ENCODE peak calls at places on chromosomes 5 and 9, in ten cellular contexts. K, P, X, R, M, B, V, J, T and W are unnamed samples.

GRCh38 chr9:134065720-134066419 is 2.0 kb downstream of the BRD3 start:
- DNase-seq in V (peak), B (peak), M (peak), P (peak), J (peak), T (peak), K (peak), X (peak), R (peak), W (no peak)

GRCh38 chr9:115786321-115786720 is 367.3 kb upstream of the PAPPA start:
- DNase-seq in V (no peak), R (peak), X (no peak), K (no peak), B (no peak), M (no peak), P (no peak), J (peak), T (no peak), W (no peak)

GRCh38 chr5:173139631-173140030 is 4.7 kb upstream of the BNIP1 start:
- DNase-seq in R (no peak), P (no peak), M (no peak), X (no peak), V (no peak), K (no peak), T (no peak), B (no peak), J (no peak), W (no peak)

GRCh38 chr5:130037905-130038304 is 133.6 kb downstream of the CHSY3 start:
- DNase-seq in B (no peak), X (no peak), J (no peak), T (no peak), K (no peak), M (no peak), R (no peak), P (no peak), V (no peak), W (no peak)

GRCh38 chr9:79639354-79639753 is 67.6 kb downstream of the TLE4 start:
- DNase-seq in T (no peak), P (peak), K (no peak), J (no peak), R (no peak), V (no peak), X (no peak), B (no peak), M (no peak), W (no peak)

GRCh38 chr5:77181173-77181572 is 29.3 kb upstream of the PDE8B start:
- DNase-seq in V (no peak), P (no peak), X (peak), T (peak), B (no peak), R (no peak), K (no peak), M (no peak), J (no peak), W (no peak)

GRCh38 chr5:120735076-120735475 is 271.0 kb downstream of the PRR16 start:
- DNase-seq in B (no peak), P (no peak), R (no peak), J (no peak), M (no peak), K (no peak), V (no peak), T (no peak), X (no peak), W (no peak)

GRCh38 chr5:177132504-177133118 is 962 bp upstream of the NSD1 start:
- DNase-seq in B (no peak), J (peak), V (peak), P (no peak), X (peak), M (no peak), T (peak), R (no peak), K (no peak), W (no peak)

GRCh38 chr5:155332618-155333017 is 319.1 kb downstream of the KIF4B start:
- DNase-seq in B (no peak), M (no peak), V (no peak), R (no peak), X (no peak), J (no peak), T (no peak), K (no peak), P (no peak), W (no peak)

GRCh38 chr9:75186767-75187380 is 98.6 kb downstream of the OSTF1 start:
- DNase-seq in B (no peak), P (peak), V (peak), X (no peak), J (peak), T (peak), K (peak), R (no peak), M (no peak), W (no peak)

GRCh38 chr5:56638061-56638621 is 177.2 kb upstream of the MAP3K1 start:
- DNase-seq in R (no peak), X (peak), J (no peak), M (no peak), B (no peak), T (peak), P (no peak), V (no peak), K (peak), W (no peak)

GRCh38 chr9:111037744-111038335 is 430 bp downstream of the LPAR1 start:
- DNase-seq in M (no peak), X (peak), J (peak), T (peak), P (peak), R (no peak), V (no peak), K (no peak), B (no peak), W (no peak)

GRCh38 chr5:137376127-137376526 is 123.0 kb downstream of the SPOCK1 start:
- DNase-seq in T (no peak), X (no peak), P (no peak), M (no peak), K (no peak), R (no peak), V (no peak), B (no peak), J (no peak), W (no peak)

GRCh38 chr9:82606761-82607382 is 456.1 kb downstream of the RASEF start:
- DNase-seq in V (peak), J (peak), P (peak), B (no peak), R (peak), X (peak), T (peak), M (no peak), K (peak), W (peak)

GRCh38 chr5:119402555-119402954 is 46.7 kb downstream of the TNFAIP8 start:
- DNase-seq in V (no peak), R (no peak), B (no peak), J (no peak), X (no peak), T (no peak), K (no peak), P (no peak), M (no peak), W (no peak)

GRCh38 chr9:40928803-40929487 is 199.5 kb downstream of the FOXD4L6 start:
- DNase-seq in M (no peak), V (no peak), K (no peak), X (no peak), T (no peak), B (no peak), P (no peak), J (no peak), R (no peak), W (no peak)

GRCh38 chr5:140220032-140220697 is 45.2 kb downstream of the CYSTM1 start:
- DNase-seq in P (peak), J (no peak), M (peak), K (no peak), T (peak), B (no peak), R (no peak), V (no peak), X (no peak), W (no peak)

GRCh38 chr9:97386733-97387503 is 25.0 kb upstream of the TDRD7 start:
- DNase-seq in B (peak), V (peak), J (peak), K (peak), M (peak), X (peak), R (peak), P (peak), T (peak), W (no peak)

GRCh38 chr5:95841914-95842812 is 19.6 kb upstream of the GLRX start:
- DNase-seq in B (no peak), T (no peak), J (peak), M (no peak), P (peak), V (no peak), K (no peak), X (no peak), R (peak), W (no peak)

GRCh38 chr5:775960-776861 is 8.3 kb downstream of the ZDHHC11B start:
- DNase-seq in M (no peak), B (no peak), K (no peak), R (no peak), X (no peak), V (no peak), T (no peak), P (no peak), J (no peak), W (no peak)